ENCODE peak calls at places on chromosomes 3 and 15, in ten cellular contexts. Q, M, R, X, O, N, H, V, B and E are unnamed samples.

GRCh38 chr3:110644203-110644602 is 427.4 kb upstream of the NECTIN3 start:
- DNase-seq in Q (no peak), M (no peak), R (no peak), X (no peak), O (no peak), N (no peak), H (no peak), V (no peak), B (no peak), E (no peak)

GRCh38 chr3:31766654-31767053 is 214.4 kb downstream of the OSBPL10 start:
- DNase-seq in Q (no peak), M (no peak), R (no peak), X (no peak), O (no peak), N (no peak), H (no peak), V (no peak), B (no peak), E (no peak)

GRCh38 chr15:93035953-93036810 is 52.8 kb downstream of the RGMA start:
- DNase-seq in Q (peak), M (peak), R (peak), X (peak), O (peak), N (no peak), H (no peak), V (no peak), B (no peak), E (no peak)

GRCh38 chr3:159775372-159775961 is 213.2 kb upstream of the IL12A start:
- DNase-seq in Q (peak), M (peak), R (no peak), X (no peak), O (peak), N (peak), H (peak), V (peak), B (no peak), E (peak)

GRCh38 chr3:57230006-57230405 is 2.5 kb downstream of the APPL1 start:
- DNase-seq in Q (no peak), M (no peak), R (no peak), X (no peak), O (no peak), N (no peak), H (no peak), V (no peak), B (no peak), E (no peak)

GRCh38 chr3:106438916-106439315 is 570.1 kb upstream of the CBLB start:
- DNase-seq in Q (no peak), M (no peak), R (no peak), X (no peak), O (no peak), N (no peak), H (no peak), V (no peak), B (no peak), E (no peak)

GRCh38 chr3:50321146-50321843 is 1.2 kb downstream of the HYAL2 start:
- DNase-seq in Q (peak), M (peak), R (peak), X (peak), O (peak), N (peak), H (no peak), V (peak), B (peak), E (peak)

GRCh38 chr15:60062826-60063225 is 58.7 kb downstream of the FOXB1 start:
- DNase-seq in Q (no peak), M (no peak), R (no peak), X (no peak), O (peak), N (no peak), H (no peak), V (no peak), B (no peak), E (peak)

GRCh38 chr3:89098964-89099585 is 8.3 kb upstream of the EPHA3 start:
- DNase-seq in Q (peak), M (peak), R (peak), X (peak), O (no peak), N (peak), H (peak), V (peak), B (peak), E (peak)

GRCh38 chr3:24763421-24763820 is 268.8 kb upstream of the THRB start:
- DNase-seq in Q (no peak), M (peak), R (no peak), X (no peak), O (peak), N (no peak), H (no peak), V (peak), B (no peak), E (peak)

GRCh38 chr15:33021806-33022389 is 172.6 kb downstream of the FMN1 start:
- DNase-seq in Q (peak), M (peak), R (peak), X (no peak), O (no peak), N (no peak), H (peak), V (peak), B (no peak), E (peak)

GRCh38 chr15:72706266-72706665 is 20.3 kb downstream of the BBS4 start:
- DNase-seq in Q (no peak), M (peak), R (no peak), X (no peak), O (no peak), N (no peak), H (no peak), V (no peak), B (no peak), E (peak)

GRCh38 chr3:179348325-179349013 is 960 bp downstream of the MFN1 start:
- DNase-seq in Q (no peak), M (no peak), R (no peak), X (no peak), O (no peak), N (no peak), H (no peak), V (no peak), B (no peak), E (no peak)

GRCh38 chr3:47799733-47800132 is 3.2 kb upstream of the DHX30 start:
- DNase-seq in Q (no peak), M (no peak), R (peak), X (no peak), O (no peak), N (no peak), H (no peak), V (no peak), B (no peak), E (no peak)

GRCh38 chr3:24519368-24520100 is 24.9 kb upstream of the THRB start:
- DNase-seq in Q (no peak), M (no peak), R (no peak), X (no peak), O (no peak), N (no peak), H (no peak), V (no peak), B (no peak), E (no peak)

GRCh38 chr15:70605606-70606410 is 157.6 kb downstream of the UACA start:
- DNase-seq in Q (no peak), M (no peak), R (no peak), X (no peak), O (no peak), N (peak), H (no peak), V (peak), B (no peak), E (no peak)

GRCh38 chr15:76799760-76800159 is 105.4 kb downstream of the SCAPER start:
- DNase-seq in Q (no peak), M (peak), R (peak), X (no peak), O (peak), N (no peak), H (peak), V (peak), B (no peak), E (peak)

GRCh38 chr15:70111203-70112017 is 13.7 kb upstream of the TLE3 start:
- DNase-seq in Q (peak), M (peak), R (peak), X (no peak), O (peak), N (peak), H (peak), V (peak), B (peak), E (peak)

GRCh38 chr3:149267565-149267964 is 45.9 kb upstream of the CP start:
- DNase-seq in Q (no peak), M (no peak), R (no peak), X (no peak), O (no peak), N (no peak), H (no peak), V (no peak), B (no peak), E (no peak)

GRCh38 chr3:46848271-46849097 is 14.8 kb downstream of the MYL3 start:
- DNase-seq in Q (peak), M (peak), R (peak), X (no peak), O (peak), N (peak), H (no peak), V (peak), B (peak), E (peak)

GRCh38 chr15:47673343-47673761 is 44.0 kb upstream of the SEMA6D start:
- DNase-seq in Q (no peak), M (no peak), R (no peak), X (no peak), O (no peak), N (peak), H (no peak), V (no peak), B (no peak), E (no peak)

GRCh38 chr3:160928183-160928718 is 172.2 kb downstream of the PPM1L start:
- DNase-seq in Q (peak), M (no peak), R (no peak), X (no peak), O (no peak), N (no peak), H (no peak), V (no peak), B (no peak), E (peak)

GRCh38 chr15:55649058-55649423 is 60.9 kb upstream of the PYGO1 start:
- DNase-seq in Q (no peak), M (peak), R (peak), X (no peak), O (peak), N (no peak), H (peak), V (peak), B (no peak), E (peak)

GRCh38 chr3:117306299-117306698 is 596.7 kb downstream of the TUSC7 start:
- DNase-seq in Q (no peak), M (no peak), R (no peak), X (no peak), O (no peak), N (no peak), H (no peak), V (no peak), B (no peak), E (no peak)